ENCODE peak calls at places on chromosome 1, in nine cellular contexts. P is amniotic stem cell; B is stomach; I is heart right ventricle; C is PC-3; R is NCI-H1105; V is stimulated activated CD8-positive, alpha-beta memory T cell treated with anti-CD3 and anti-CD28 coated beads, Interleukin-2, amount 100 ng/mL, for 48 hours; L is GDM1; M is NCI-H446 treated with DMSO at 0.1 percent for 48 hours. Q is an unnamed sample.

GRCh38 chr1:89855413-89856123 is 34.7 kb downstream of the LRRC8D start:
- DNase-seq in R (no peak), V (no peak), C (peak), P (peak), L (no peak), I (no peak), M (no peak), B (no peak), Q (no peak)

GRCh38 chr1:203537806-203538464 is 44.0 kb downstream of the OPTC start:
- DNase-seq in I (no peak), C (peak), P (no peak), M (no peak), L (no peak), R (no peak), V (no peak), B (peak), Q (peak)

GRCh38 chr1:205325334-205325884 is 3.9 kb upstream of the NUAK2 start:
- DNase-seq in M (no peak), L (peak), C (peak), R (peak), I (peak), P (no peak), V (no peak), B (peak), Q (peak)

GRCh38 chr1:111503585-111504060 is at the start of the genes ADORA3 and TMIGD3:
- DNase-seq in L (peak), P (no peak), M (no peak), V (no peak), R (no peak), I (no peak), C (no peak), B (no peak), Q (no peak)

GRCh38 chr1:18849252-18849651 is 10.2 kb downstream of the TAS1R2 start:
- DNase-seq in C (no peak), V (no peak), L (no peak), I (no peak), B (no peak), M (no peak), P (no peak), R (no peak), Q (no peak)

GRCh38 chr1:8963940-8964339 is 18.3 kb downstream of the CA6 start:
- DNase-seq in B (no peak), M (no peak), V (no peak), C (no peak), R (no peak), L (no peak), I (no peak), P (no peak), Q (no peak)

GRCh38 chr1:230917284-230918135 is 49.2 kb upstream of the C1orf198 start:
- DNase-seq in V (peak), R (peak), L (peak), C (peak), I (peak), B (peak), M (no peak), P (peak), Q (peak)

GRCh38 chr1:20184997-20185833 is 681 bp upstream of the UBXN10 start:
- DNase-seq in L (no peak), C (no peak), B (no peak), M (no peak), V (peak), P (no peak), R (no peak), I (no peak), Q (no peak)

GRCh38 chr1:21268281-21269239 is 21.7 kb downstream of the ECE1 start:
- DNase-seq in L (no peak), M (no peak), V (no peak), B (peak), C (no peak), R (peak), P (no peak), I (no peak), Q (peak)

Q was measured in HT-29.